ENCODE peak calls at places on chromosomes 4 and X, in seven cellular contexts. B is fibroblast of mammary gland, J is A549, O is AG09309, Y is astrocyte of the spinal cord, G is neural progenitor cell, W is K562. P is an unnamed sample.

GRCh38 chr4:107183155-107183774 is 147.2 kb upstream of the DKK2 start:
- DNase-seq in B (peak), J (peak), O (peak), Y (peak), G (peak), W (peak), P (peak)

GRCh38 chr4:173218411-173219125 is 50.0 kb downstream of the GALNT7 start:
- DNase-seq in B (peak), J (peak), O (peak), Y (peak), G (no peak), W (peak), P (peak)

GRCh38 chr4:126939401-126939800 is 693.4 kb upstream of the INTU start:
- DNase-seq in B (peak), J (no peak), O (peak), Y (peak), G (no peak), W (no peak), P (peak)

GRCh38 chr4:41329361-41329760 is 72.6 kb downstream of the UCHL1 start:
- DNase-seq in B (no peak), J (no peak), O (no peak), Y (no peak), G (no peak), W (no peak), P (no peak)

GRCh38 chr4:118190903-118191302 is 156.6 kb downstream of the NDST3 start:
- DNase-seq in B (no peak), J (no peak), O (no peak), Y (no peak), G (no peak), W (no peak), P (no peak)

GRCh38 chr4:152360045-152360410 is 175.9 kb downstream of the FBXW7 start:
- DNase-seq in B (peak), J (no peak), O (no peak), Y (peak), G (no peak), W (no peak), P (peak)

GRCh38 chr4:168839758-168840385 is 170.2 kb downstream of the CBR4 start:
- DNase-seq in B (peak), J (no peak), O (no peak), Y (no peak), G (no peak), W (no peak), P (peak)

GRCh38 chr4:95415346-95415771 is 133.4 kb downstream of the UNC5C start:
- DNase-seq in B (peak), J (no peak), O (no peak), Y (peak), G (no peak), W (no peak), P (peak)

GRCh38 chr4:65021737-65022136 is 612.5 kb upstream of the TECRL start:
- DNase-seq in B (no peak), J (no peak), O (no peak), Y (no peak), G (no peak), W (no peak), P (no peak)

GRCh38 chr4:56768301-56768700 is 53.2 kb downstream of the SPINK2 start:
- DNase-seq in B (no peak), J (no peak), O (no peak), Y (no peak), G (no peak), W (no peak), P (no peak)

GRCh38 chr4:173370130-173370476 is 651 bp upstream of the SAP30 start:
- DNase-seq in B (no peak), J (peak), O (no peak), Y (no peak), G (no peak), W (peak), P (no peak)

GRCh38 chrX:120253784-120254183 is 3.2 kb downstream of the ZBTB33 start:
- DNase-seq in B (no peak), J (no peak), O (no peak), Y (no peak), G (no peak), W (no peak), P (no peak)

GRCh38 chr4:169620846-169621228 is 459 bp downstream of the CLCN3 start:
- DNase-seq in B (peak), J (peak), O (no peak), Y (peak), G (peak), W (no peak), P (peak)

GRCh38 chr4:76691767-76692689 is 205.9 kb downstream of the SOWAHB start:
- DNase-seq in B (no peak), J (no peak), O (no peak), Y (peak), G (no peak), W (no peak), P (peak)

GRCh38 chr4:3649491-3649890 is 116.7 kb upstream of the ADRA2C start:
- DNase-seq in B (no peak), J (no peak), O (no peak), Y (no peak), G (no peak), W (no peak), P (no peak)

DNA sequence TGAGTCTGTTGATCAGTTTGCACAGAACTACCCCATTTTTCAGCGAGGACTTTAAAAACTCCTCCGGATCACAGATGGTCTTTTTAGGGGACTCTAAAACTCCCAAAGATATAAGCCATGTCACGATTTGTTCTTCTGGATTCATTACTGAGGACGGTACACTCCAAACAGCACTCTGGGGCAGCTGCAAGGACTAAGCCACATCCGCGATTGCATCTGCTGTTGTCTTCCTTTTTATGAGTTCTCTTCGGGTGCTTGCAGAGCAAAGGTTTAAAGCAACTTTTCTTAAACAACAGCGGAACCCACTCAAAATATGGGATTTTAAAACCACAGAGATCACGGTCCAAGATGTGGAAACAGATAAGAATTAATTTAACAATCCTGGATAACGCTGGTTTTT is at the start of gene ARHGEF6:
- DNase-seq in B (no peak), J (no peak), O (no peak), Y (no peak), G (no peak), W (no peak), P (no peak)
- H3K4me3 ChIP-seq in B (no peak), J (no peak), O (no peak), Y (no peak), G (no peak), W (no peak), P (no peak)

DNA sequence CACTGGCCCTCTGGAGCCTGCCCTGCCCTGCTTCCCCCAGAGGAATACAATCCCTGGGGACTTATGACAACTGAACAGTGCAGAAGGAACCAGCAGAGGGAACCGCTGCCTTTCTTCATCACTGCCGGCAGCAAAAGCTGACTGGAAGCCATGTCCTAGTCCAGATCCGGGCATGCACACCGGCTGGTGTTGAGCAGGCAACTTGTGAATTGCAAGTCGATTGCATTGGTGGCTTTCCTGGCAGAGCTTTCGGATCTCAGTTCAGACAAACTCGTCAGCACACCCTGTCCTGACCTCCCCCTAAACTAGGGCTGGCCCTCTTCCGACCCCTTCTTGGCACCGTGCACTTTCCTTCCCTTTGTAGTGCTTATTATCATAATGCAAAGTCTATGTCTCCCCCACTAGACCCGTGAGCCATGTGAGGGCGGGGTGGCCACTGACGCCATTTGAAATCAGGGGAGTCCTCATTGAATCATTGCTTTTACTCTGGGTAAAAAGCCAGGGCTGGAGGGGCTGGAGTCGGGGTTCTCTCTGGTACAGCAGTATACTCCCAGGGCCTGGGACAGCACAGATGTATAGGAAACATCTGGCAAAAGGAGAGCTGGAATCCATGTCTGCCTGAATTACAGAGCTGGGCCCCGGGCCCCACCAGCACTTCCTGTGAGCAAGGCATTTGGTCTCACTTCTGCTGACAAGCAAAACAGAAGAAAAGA is 1.8 kb downstream of the ARHGAP4 start:
- DNase-seq in B (peak), J (peak), O (no peak), Y (peak), G (peak), W (no peak), P (peak)
- TF ChIP-seq CTCF in B (peak), J (no peak), O (peak), Y (peak), G (peak), W (peak), P (peak)

DNA sequence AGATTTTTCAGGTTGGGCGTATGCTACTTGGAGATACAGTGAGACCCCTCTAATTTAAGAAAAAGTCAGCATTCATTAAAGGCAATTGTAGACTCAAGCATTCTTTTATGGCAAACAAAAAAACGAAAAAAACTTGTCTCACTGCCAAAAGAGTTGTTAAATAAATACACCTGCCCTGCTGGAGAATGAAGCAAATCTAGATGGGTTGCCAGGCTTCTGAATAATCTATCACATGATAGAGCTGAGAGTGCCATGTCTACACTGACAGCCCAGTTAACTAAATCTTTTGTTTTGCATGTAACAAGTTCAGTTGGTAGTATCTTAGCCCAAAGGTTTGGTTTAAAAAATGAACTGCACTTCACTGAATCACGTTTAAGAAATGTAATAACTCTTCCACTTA is 69.9 kb downstream of the AGTR2 start:
- DNase-seq in B (peak), J (no peak), O (no peak), Y (peak), G (no peak), W (no peak), P (peak)
- H3K4me3 ChIP-seq in B (no peak), J (no peak), O (no peak), Y (no peak), G (no peak), W (no peak), P (no peak)

GRCh38 chrX:114580336-114580735 is 3.5 kb upstream of the HTR2C start:
- DNase-seq in B (no peak), J (no peak), O (no peak), Y (no peak), G (peak), W (no peak), P (no peak)
- TF ChIP-seq CTCF in B (no peak), J (no peak), O (no peak), Y (peak), G (peak), W (no peak), P (no peak)

GRCh38 chr4:183905081-183905592 is at the start of gene STOX2:
- DNase-seq in B (peak), J (peak), O (no peak), Y (peak), G (peak), W (no peak), P (peak)
- H3K4me3 ChIP-seq in B (peak), J (peak), O (peak), Y (peak), G (peak), W (no peak), P (peak)

DNA sequence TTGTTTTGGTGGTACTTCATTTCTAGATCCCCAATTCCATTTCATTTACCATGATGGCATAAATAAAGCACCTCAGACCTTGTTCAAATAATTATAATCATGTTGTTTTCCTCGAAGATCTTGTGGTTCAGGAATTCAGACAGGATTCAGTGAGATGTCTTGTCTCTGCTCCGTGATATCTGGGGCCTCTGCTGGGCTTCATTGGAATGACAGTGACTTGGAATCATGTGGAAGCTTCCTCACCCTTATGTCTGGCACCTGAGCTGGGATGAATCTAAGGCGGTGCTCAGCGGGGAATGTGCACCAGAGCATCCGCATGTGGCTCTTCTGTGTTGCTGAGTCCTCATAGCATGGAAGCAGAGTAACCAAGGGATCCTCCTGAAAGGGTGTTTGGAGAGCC is 132.2 kb downstream of the VEGFC start:
- DNase-seq in B (no peak), J (peak), O (no peak), Y (no peak), G (peak), W (no peak), P (no peak)
- TF ChIP-seq CTCF in B (peak), J (no peak), O (peak), Y (peak), G (peak), W (no peak), P (peak)

GRCh38 chr4:140497776-140498636 is at the start of gene MGAT4D:
- DNase-seq in B (no peak), J (no peak), O (no peak), Y (no peak), G (peak), W (no peak), P (no peak)
- H3K4me3 ChIP-seq in B (no peak), J (no peak), O (no peak), Y (peak), G (peak), W (no peak), P (no peak)

P was measured in choroid plexus epithelial cell.